ENCODE peak calls at places on chromosomes 5 and 9, in eight cellular contexts. R is HepG2, G is stomach, Y is suprapubic skin, Q is transverse colon, O is upper lobe of left lung, M is A549, L is esophagus muscularis mucosa. D is an unnamed sample.
A peak's percentile ranks its signal among the peaks of the same experiment; 100 is the strongest.

GRCh38 chr9:136550439-136551085 is 4.7 kb upstream of the NOTCH1 start:
- DNase-seq in R (no peak), G (no peak), Y (no peak), Q (no peak), O (peak; percentile 70), M (no peak), L (no peak), D (no peak)

GRCh38 chr9:94490465-94490864 is 64.4 kb upstream of the PCAT7 start:
- DNase-seq in R (no peak), G (no peak), Y (no peak), Q (no peak), O (no peak), M (no peak), L (no peak), D (no peak)

GRCh38 chr5:15013654-15014463 is 142.3 kb upstream of the ANKH start:
- DNase-seq in R (peak; percentile 75), G (no peak), Y (no peak), Q (no peak), O (no peak), M (peak; percentile 42), L (no peak), D (no peak)

GRCh38 chr5:80591352-80591751 is 21.3 kb upstream of the ANKRD34B start:
- DNase-seq in R (no peak), G (no peak), Y (no peak), Q (no peak), O (no peak), M (no peak), L (no peak), D (no peak)

GRCh38 chr5:148849461-148849860 is 23.1 kb downstream of the ADRB2 start:
- DNase-seq in R (no peak), G (no peak), Y (no peak), Q (peak; percentile 33), O (no peak), M (no peak), L (no peak), D (no peak)

GRCh38 chr5:39700523-39700922 is 275.7 kb upstream of the DAB2 start:
- DNase-seq in R (no peak), G (no peak), Y (no peak), Q (no peak), O (no peak), M (no peak), L (no peak), D (no peak)

GRCh38 chr5:2762744-2763532 is 11.5 kb upstream of the IRX2 start:
- DNase-seq in R (no peak), G (no peak), Y (no peak), Q (no peak), O (no peak), M (no peak), L (peak; percentile 91), D (no peak)

GRCh38 chr5:1104327-1105006 is 7.4 kb downstream of the SLC12A7 start:
- DNase-seq in R (no peak), G (no peak), Y (no peak), Q (no peak), O (peak; percentile 70), M (no peak), L (no peak), D (no peak)

GRCh38 chr5:150054569-150054968 is 31.8 kb downstream of the CSF1R start:
- DNase-seq in R (no peak), G (no peak), Y (no peak), Q (no peak), O (no peak), M (no peak), L (no peak), D (no peak)

GRCh38 chr5:33827885-33828284 is 63.9 kb downstream of the ADAMTS12 start:
- DNase-seq in R (no peak), G (no peak), Y (no peak), Q (no peak), O (no peak), M (no peak), L (no peak), D (no peak)

GRCh38 chr5:137367951-137368350 is 131.2 kb downstream of the SPOCK1 start:
- DNase-seq in R (no peak), G (no peak), Y (no peak), Q (no peak), O (no peak), M (no peak), L (no peak), D (no peak)

GRCh38 chr5:137370096-137370495 is 129.0 kb downstream of the SPOCK1 start:
- DNase-seq in R (no peak), G (no peak), Y (no peak), Q (no peak), O (no peak), M (no peak), L (no peak), D (no peak)

GRCh38 chr5:137374110-137374853 is 124.8 kb downstream of the SPOCK1 start:
- DNase-seq in R (no peak), G (no peak), Y (no peak), Q (no peak), O (no peak), M (no peak), L (no peak), D (no peak)

GRCh38 chr5:137372386-137373160 is 126.6 kb downstream of the SPOCK1 start:
- DNase-seq in R (no peak), G (no peak), Y (no peak), Q (no peak), O (no peak), M (no peak), L (no peak), D (no peak)

DNA sequence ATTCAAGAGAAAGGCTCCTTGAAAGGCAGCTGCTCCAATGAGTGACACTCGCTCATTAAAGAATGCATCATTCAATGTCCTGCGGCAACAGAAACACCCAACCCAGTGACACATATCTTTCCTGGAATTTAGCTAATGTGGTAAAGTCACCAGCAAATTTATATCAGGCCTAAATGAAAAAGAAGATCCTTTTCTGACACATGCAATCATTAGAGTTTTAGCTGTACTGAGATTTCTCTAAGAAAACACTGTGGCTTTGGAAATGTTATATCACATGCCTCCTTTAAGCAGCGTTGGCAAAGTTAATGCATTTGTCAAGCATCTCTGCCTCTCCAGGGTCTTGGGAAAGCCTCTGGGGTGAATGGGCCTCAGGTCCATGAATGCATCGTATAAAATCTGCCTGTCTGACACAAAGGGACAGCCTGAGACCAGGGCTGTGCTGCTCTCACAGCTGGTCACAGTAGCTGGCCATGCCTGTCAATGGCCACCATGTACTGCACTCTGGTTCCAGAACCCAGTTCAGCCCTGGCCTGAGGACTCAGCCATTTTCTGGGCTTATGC is 128.5 kb downstream of the SPOCK1 start:
- DNase-seq in R (no peak), G (no peak), Y (no peak), Q (no peak), O (no peak), M (no peak), L (no peak), D (no peak)
- TF ChIP-seq EP300 in R (no peak), G (no peak), Y (no peak), Q (no peak), O (no peak), M (no peak), L (no peak), D (no peak)

GRCh38 chr9:124658165-124659017 is 112.7 kb downstream of the NR6A1 start:
- DNase-seq in R (peak; percentile 76), G (peak; percentile 59), Y (peak; percentile 79), Q (peak; percentile 62), O (no peak), M (peak; percentile 95), L (no peak), D (peak; percentile 73)

GRCh38 chr9:124662561-124662960 is 108.5 kb downstream of the NR6A1 start:
- DNase-seq in R (no peak), G (no peak), Y (no peak), Q (no peak), O (no peak), M (no peak), L (no peak), D (no peak)

GRCh38 chr9:124661184-124661755 is 109.8 kb downstream of the NR6A1 start:
- DNase-seq in R (no peak), G (no peak), Y (no peak), Q (no peak), O (no peak), M (no peak), L (no peak), D (no peak)

GRCh38 chr9:124659099-124659659 is 111.9 kb downstream of the NR6A1 start:
- DNase-seq in R (peak; percentile 93), G (peak; percentile 53), Y (peak; percentile 85), Q (peak; percentile 66), O (peak; percentile 87), M (peak; percentile 78), L (peak; percentile 93), D (peak; percentile 83)

GRCh38 chr9:124660341-124660801 is 110.7 kb downstream of the NR6A1 start:
- DNase-seq in R (peak; percentile 36), G (no peak), Y (no peak), Q (peak; percentile 11), O (no peak), M (no peak), L (no peak), D (no peak)
- H3K27ac ChIP-seq in R (peak overlapping the region; percentile 94), G (peak overlapping the region; percentile 82), Y (peak overlapping the region; percentile 87), Q (peak overlapping the region; percentile 80), O (peak overlapping the region; percentile 77), M (peak overlapping the region; percentile 86), L (no peak overlapping the region), D (peak overlapping the region; percentile 84)

DNA sequence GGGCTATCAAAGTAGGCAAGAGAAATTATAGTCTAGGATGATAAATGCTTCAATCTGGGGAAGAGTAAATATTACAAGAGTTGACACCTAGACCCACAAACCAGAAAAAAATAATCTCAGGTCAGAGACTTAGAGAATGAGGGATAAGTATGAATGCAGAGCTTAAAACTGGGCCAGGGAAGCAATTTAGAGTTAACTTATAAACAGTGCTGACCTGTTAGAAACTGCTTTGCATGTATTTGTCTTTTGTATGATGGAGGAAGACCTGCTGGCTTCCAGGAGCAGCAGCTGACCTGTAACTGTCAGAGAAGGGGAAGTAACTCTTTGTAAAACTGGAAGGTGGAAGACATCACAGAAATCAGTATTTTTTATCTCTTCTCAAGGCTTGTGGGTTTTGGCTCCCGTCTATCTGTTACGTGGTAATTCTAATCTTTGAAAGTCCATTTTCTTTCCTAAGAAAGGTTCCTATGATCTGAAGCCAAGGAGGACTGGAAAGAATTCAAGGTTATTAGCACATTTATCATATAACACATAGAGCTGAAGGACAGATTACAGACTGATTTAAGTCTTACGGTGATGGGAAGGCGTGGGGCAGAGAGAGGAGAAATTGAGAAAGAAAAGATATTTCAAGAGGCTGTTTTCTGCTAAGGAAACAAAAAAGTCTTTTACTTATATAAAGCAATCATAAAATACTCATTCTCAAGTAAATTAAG is 114.7 kb upstream of the ADAMTS19 start:
- DNase-seq in R (no peak), G (no peak), Y (no peak), Q (no peak), O (no peak), M (no peak), L (no peak), D (no peak)
- H3K4me1 ChIP-seq in R (no peaks in the 10 kb centered on the region), G (no peaks in the 10 kb centered on the region), Y (no peaks in the 10 kb centered on the region), Q (no peaks in the 10 kb centered on the region), O (no peaks in the 10 kb centered on the region), M (no peaks in the 10 kb centered on the region), L (no peaks in the 10 kb centered on the region), D (no peaks in the 10 kb centered on the region)

DNA sequence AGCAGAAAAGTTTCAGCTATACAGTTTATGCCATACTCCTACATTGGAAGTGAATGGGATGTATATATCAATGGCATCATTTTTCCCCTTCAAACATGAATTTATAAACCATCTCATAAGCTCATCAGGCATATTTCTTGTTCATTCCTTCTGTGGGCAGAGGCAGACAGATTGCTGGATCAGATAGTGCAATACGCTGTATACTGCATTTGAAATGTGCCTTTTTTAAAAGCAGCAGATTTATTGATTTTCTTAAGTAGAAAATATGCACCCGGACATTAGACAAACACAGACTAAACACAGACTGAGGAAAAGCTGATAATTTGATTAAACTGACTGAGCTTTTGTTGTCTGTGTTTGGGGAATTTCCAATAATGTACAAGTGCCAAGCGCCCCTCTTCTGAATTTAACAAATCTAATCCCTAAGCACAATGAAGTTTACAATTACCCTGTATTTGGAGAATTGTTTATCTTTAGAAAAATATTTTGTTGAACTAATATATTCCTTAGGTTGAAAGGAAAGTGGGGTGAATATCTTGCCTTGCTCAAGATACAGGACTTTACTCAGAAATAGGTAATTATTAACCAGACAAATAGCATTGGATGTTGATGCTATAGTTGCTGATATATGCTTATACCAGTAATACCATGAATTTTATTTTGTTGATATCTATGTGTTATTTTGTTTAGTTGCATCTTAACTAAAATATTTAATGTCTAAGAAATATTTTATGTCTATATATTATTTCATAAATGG is 566.6 kb upstream of the MEF2C start:
- DNase-seq in R (no peak), G (no peak), Y (no peak), Q (no peak), O (no peak), M (no peak), L (no peak), D (no peak)
- TF ChIP-seq EP300 in R (no peak), G (no peak), Y (no peak), Q (no peak), O (no peak), M (no peak), L (no peak), D (no peak)